ENCODE peak calls at places on chromosomes 4 and X, in ten cellular contexts. One of them, this sample, is unnamed.

GRCh38 chrX:70030242-70030823 is 19.4 kb downstream of the AWAT2 start:
- DNase-seq in iPS-NIHi11: peak; percentile 66
- DNase-seq in EH: peak; percentile 58
- DNase-seq in activated CD4-positive, alpha-beta T cell treated with anti-CD3 and anti-CD28 coated beads, Interleukin-2, amount 50 U/mL, for 4 hours: peak; percentile 7
- DNase-seq in Jurkat, Clone E6-1: peak; percentile 37
- DNase-seq in dermis blood vessel endothelial cell: peak; percentile 72
- DNase-seq in KG1: peak; percentile 11
- DNase-seq in H54: peak; percentile 22
- DNase-seq in mesendoderm: peak; percentile 74
- DNase-seq in activated naive CD4-positive, alpha-beta T cell treated with anti-CD3 and anti-CD28 coated beads, Interleukin-2, amount 10 ng/mL, durations not matched to agents 7 days and 5 days: peak; percentile 63
- DNase-seq in this sample: peak; percentile 44

GRCh38 chr4:121822796-121823504 is 733 bp downstream of the CCNA2 start:
- DNase-seq in H54: no peak
- DNase-seq in dermis blood vessel endothelial cell: peak; percentile 50
- DNase-seq in mesendoderm: peak; percentile 79
- DNase-seq in iPS-NIHi11: peak; percentile 35
- DNase-seq in activated naive CD4-positive, alpha-beta T cell treated with anti-CD3 and anti-CD28 coated beads, Interleukin-2, amount 10 ng/mL, durations not matched to agents 7 days and 5 days: peak; percentile 72
- DNase-seq in Jurkat, Clone E6-1: peak; percentile 57
- DNase-seq in KG1: peak; percentile 77
- DNase-seq in activated CD4-positive, alpha-beta T cell treated with anti-CD3 and anti-CD28 coated beads, Interleukin-2, amount 50 U/mL, for 4 hours: no peak
- DNase-seq in EH: peak; percentile 48
- DNase-seq in this sample: peak; percentile 56

GRCh38 chr4:123397276-123398150 is 918 bp downstream of the SPRY1 start:
- DNase-seq in iPS-NIHi11: peak; percentile 51
- DNase-seq in activated naive CD4-positive, alpha-beta T cell treated with anti-CD3 and anti-CD28 coated beads, Interleukin-2, amount 10 ng/mL, durations not matched to agents 7 days and 5 days: peak; percentile 49
- DNase-seq in EH: peak; percentile 43
- DNase-seq in dermis blood vessel endothelial cell: peak; percentile 71
- DNase-seq in Jurkat, Clone E6-1: no peak
- DNase-seq in H54: no peak
- DNase-seq in KG1: no peak
- DNase-seq in activated CD4-positive, alpha-beta T cell treated with anti-CD3 and anti-CD28 coated beads, Interleukin-2, amount 50 U/mL, for 4 hours: peak; percentile 27
- DNase-seq in mesendoderm: peak; percentile 83
- DNase-seq in this sample: peak; percentile 40

GRCh38 chr4:122577808-122578781 is 42.8 kb downstream of the IL21 start:
- DNase-seq in EH: peak; percentile 41
- DNase-seq in mesendoderm: peak; percentile 59
- DNase-seq in activated naive CD4-positive, alpha-beta T cell treated with anti-CD3 and anti-CD28 coated beads, Interleukin-2, amount 10 ng/mL, durations not matched to agents 7 days and 5 days: peak; percentile 83
- DNase-seq in iPS-NIHi11: peak; percentile 65
- DNase-seq in activated CD4-positive, alpha-beta T cell treated with anti-CD3 and anti-CD28 coated beads, Interleukin-2, amount 50 U/mL, for 4 hours: peak; percentile 67
- DNase-seq in dermis blood vessel endothelial cell: peak; percentile 62
- DNase-seq in KG1: peak; percentile 55
- DNase-seq in H54: no peak
- DNase-seq in Jurkat, Clone E6-1: peak; percentile 100
- DNase-seq in this sample: peak; percentile 51

GRCh38 chrX:70132877-70133302 is 357 bp upstream of the IGBP1 start:
- DNase-seq in mesendoderm: no peak
- DNase-seq in activated CD4-positive, alpha-beta T cell treated with anti-CD3 and anti-CD28 coated beads, Interleukin-2, amount 50 U/mL, for 4 hours: no peak
- DNase-seq in H54: no peak
- DNase-seq in activated naive CD4-positive, alpha-beta T cell treated with anti-CD3 and anti-CD28 coated beads, Interleukin-2, amount 10 ng/mL, durations not matched to agents 7 days and 5 days: no peak
- DNase-seq in KG1: no peak
- DNase-seq in dermis blood vessel endothelial cell: peak; percentile 44
- DNase-seq in Jurkat, Clone E6-1: no peak
- DNase-seq in EH: no peak
- DNase-seq in iPS-NIHi11: no peak
- DNase-seq in this sample: no peak

GRCh38 chr4:42489095-42489494 is 91.8 kb downstream of the SHISA3 start:
- DNase-seq in iPS-NIHi11: no peak
- DNase-seq in mesendoderm: no peak
- DNase-seq in Jurkat, Clone E6-1: no peak
- DNase-seq in H54: no peak
- DNase-seq in activated naive CD4-positive, alpha-beta T cell treated with anti-CD3 and anti-CD28 coated beads, Interleukin-2, amount 10 ng/mL, durations not matched to agents 7 days and 5 days: no peak
- DNase-seq in activated CD4-positive, alpha-beta T cell treated with anti-CD3 and anti-CD28 coated beads, Interleukin-2, amount 50 U/mL, for 4 hours: no peak
- DNase-seq in KG1: no peak
- DNase-seq in EH: no peak
- DNase-seq in dermis blood vessel endothelial cell: no peak
- DNase-seq in this sample: peak; percentile 37

GRCh38 chr4:158644341-158644740 is 27.3 kb downstream of the C4orf46 start:
- DNase-seq in KG1: no peak
- DNase-seq in iPS-NIHi11: no peak
- DNase-seq in dermis blood vessel endothelial cell: no peak
- DNase-seq in Jurkat, Clone E6-1: no peak
- DNase-seq in mesendoderm: no peak
- DNase-seq in activated CD4-positive, alpha-beta T cell treated with anti-CD3 and anti-CD28 coated beads, Interleukin-2, amount 50 U/mL, for 4 hours: no peak
- DNase-seq in H54: no peak
- DNase-seq in activated naive CD4-positive, alpha-beta T cell treated with anti-CD3 and anti-CD28 coated beads, Interleukin-2, amount 10 ng/mL, durations not matched to agents 7 days and 5 days: no peak
- DNase-seq in EH: no peak
- DNase-seq in this sample: no peak

GRCh38 chr4:143375326-143376073 is 38.8 kb downstream of the GAB1 start:
- DNase-seq in iPS-NIHi11: no peak
- DNase-seq in dermis blood vessel endothelial cell: peak; percentile 70
- DNase-seq in Jurkat, Clone E6-1: no peak
- DNase-seq in activated CD4-positive, alpha-beta T cell treated with anti-CD3 and anti-CD28 coated beads, Interleukin-2, amount 50 U/mL, for 4 hours: no peak
- DNase-seq in KG1: peak; percentile 37
- DNase-seq in EH: peak; percentile 53
- DNase-seq in activated naive CD4-positive, alpha-beta T cell treated with anti-CD3 and anti-CD28 coated beads, Interleukin-2, amount 10 ng/mL, durations not matched to agents 7 days and 5 days: no peak
- DNase-seq in mesendoderm: peak; percentile 67
- DNase-seq in H54: no peak
- DNase-seq in this sample: no peak

GRCh38 chr4:68581382-68582338 is 5.5 kb upstream of the UGT2B17 start:
- DNase-seq in activated CD4-positive, alpha-beta T cell treated with anti-CD3 and anti-CD28 coated beads, Interleukin-2, amount 50 U/mL, for 4 hours: no peak
- DNase-seq in dermis blood vessel endothelial cell: no peak
- DNase-seq in iPS-NIHi11: no peak
- DNase-seq in Jurkat, Clone E6-1: no peak
- DNase-seq in mesendoderm: no peak
- DNase-seq in EH: no peak
- DNase-seq in KG1: no peak
- DNase-seq in activated naive CD4-positive, alpha-beta T cell treated with anti-CD3 and anti-CD28 coated beads, Interleukin-2, amount 10 ng/mL, durations not matched to agents 7 days and 5 days: no peak
- DNase-seq in H54: no peak
- DNase-seq in this sample: no peak

GRCh38 chr4:168908859-168909390 is 101.1 kb downstream of the CBR4 start:
- DNase-seq in mesendoderm: no peak
- DNase-seq in EH: no peak
- DNase-seq in KG1: no peak
- DNase-seq in Jurkat, Clone E6-1: no peak
- DNase-seq in dermis blood vessel endothelial cell: no peak
- DNase-seq in H54: no peak
- DNase-seq in activated CD4-positive, alpha-beta T cell treated with anti-CD3 and anti-CD28 coated beads, Interleukin-2, amount 50 U/mL, for 4 hours: no peak
- DNase-seq in activated naive CD4-positive, alpha-beta T cell treated with anti-CD3 and anti-CD28 coated beads, Interleukin-2, amount 10 ng/mL, durations not matched to agents 7 days and 5 days: no peak
- DNase-seq in iPS-NIHi11: no peak
- DNase-seq in this sample: no peak

GRCh38 chrX:12548746-12549145 is 242.5 kb upstream of the PRPS2 start:
- DNase-seq in KG1: no peak
- DNase-seq in mesendoderm: peak; percentile 48
- DNase-seq in H54: no peak
- DNase-seq in dermis blood vessel endothelial cell: peak; percentile 44
- DNase-seq in Jurkat, Clone E6-1: peak; percentile 17
- DNase-seq in activated naive CD4-positive, alpha-beta T cell treated with anti-CD3 and anti-CD28 coated beads, Interleukin-2, amount 10 ng/mL, durations not matched to agents 7 days and 5 days: no peak
- DNase-seq in iPS-NIHi11: peak; percentile 48
- DNase-seq in activated CD4-positive, alpha-beta T cell treated with anti-CD3 and anti-CD28 coated beads, Interleukin-2, amount 50 U/mL, for 4 hours: no peak
- DNase-seq in EH: peak; percentile 48
- DNase-seq in this sample: peak; percentile 5

GRCh38 chr4:185708348-185708747 is 103.6 kb downstream of the SORBS2 start:
- DNase-seq in EH: peak; percentile 63
- DNase-seq in H54: no peak
- DNase-seq in mesendoderm: no peak
- DNase-seq in dermis blood vessel endothelial cell: peak; percentile 83
- DNase-seq in activated CD4-positive, alpha-beta T cell treated with anti-CD3 and anti-CD28 coated beads, Interleukin-2, amount 50 U/mL, for 4 hours: no peak
- DNase-seq in activated naive CD4-positive, alpha-beta T cell treated with anti-CD3 and anti-CD28 coated beads, Interleukin-2, amount 10 ng/mL, durations not matched to agents 7 days and 5 days: no peak
- DNase-seq in Jurkat, Clone E6-1: no peak
- DNase-seq in KG1: no peak
- DNase-seq in iPS-NIHi11: no peak
- DNase-seq in this sample: no peak

GRCh38 chr4:187227907-187228699 is 504.4 kb upstream of the FAT1 start:
- DNase-seq in EH: peak; percentile 48
- DNase-seq in activated CD4-positive, alpha-beta T cell treated with anti-CD3 and anti-CD28 coated beads, Interleukin-2, amount 50 U/mL, for 4 hours: no peak
- DNase-seq in dermis blood vessel endothelial cell: no peak
- DNase-seq in mesendoderm: peak; percentile 22
- DNase-seq in iPS-NIHi11: no peak
- DNase-seq in Jurkat, Clone E6-1: no peak
- DNase-seq in H54: no peak
- DNase-seq in KG1: no peak
- DNase-seq in activated naive CD4-positive, alpha-beta T cell treated with anti-CD3 and anti-CD28 coated beads, Interleukin-2, amount 10 ng/mL, durations not matched to agents 7 days and 5 days: no peak
- DNase-seq in this sample: no peak

GRCh38 chr4:139083533-139084424 is 68.2 kb downstream of the NOCT start:
- DNase-seq in iPS-NIHi11: peak; percentile 61
- DNase-seq in dermis blood vessel endothelial cell: peak; percentile 94
- DNase-seq in H54: peak; percentile 28
- DNase-seq in activated CD4-positive, alpha-beta T cell treated with anti-CD3 and anti-CD28 coated beads, Interleukin-2, amount 50 U/mL, for 4 hours: peak; percentile 71
- DNase-seq in mesendoderm: peak; percentile 96
- DNase-seq in KG1: peak; percentile 74
- DNase-seq in activated naive CD4-positive, alpha-beta T cell treated with anti-CD3 and anti-CD28 coated beads, Interleukin-2, amount 10 ng/mL, durations not matched to agents 7 days and 5 days: peak; percentile 90
- DNase-seq in Jurkat, Clone E6-1: peak; percentile 89
- DNase-seq in EH: peak; percentile 91
- DNase-seq in this sample: peak; percentile 90

GRCh38 chr4:54063224-54063623 is 1.2 kb downstream of the CHIC2 start:
- DNase-seq in iPS-NIHi11: no peak
- DNase-seq in dermis blood vessel endothelial cell: peak; percentile 76
- DNase-seq in EH: peak; percentile 84
- DNase-seq in Jurkat, Clone E6-1: no peak
- DNase-seq in activated naive CD4-positive, alpha-beta T cell treated with anti-CD3 and anti-CD28 coated beads, Interleukin-2, amount 10 ng/mL, durations not matched to agents 7 days and 5 days: no peak
- DNase-seq in H54: no peak
- DNase-seq in activated CD4-positive, alpha-beta T cell treated with anti-CD3 and anti-CD28 coated beads, Interleukin-2, amount 50 U/mL, for 4 hours: no peak
- DNase-seq in KG1: no peak
- DNase-seq in mesendoderm: no peak
- DNase-seq in this sample: peak; percentile 16

This sample was measured in GM20000.